ENCODE peak calls at places on chromosomes 7 and 10, in four cellular contexts. J, O, H and C are unnamed samples.

GRCh38 chr10:1739751-1740150 is 2.4 kb upstream of the ADARB2 start:
- DNase-seq in O (no peak), H (peak; percentile 68), J (no peak), C (no peak)

GRCh38 chr7:131544449-131545425 is 11.7 kb downstream of the PODXL start:
- DNase-seq in O (no peak), H (no peak), J (no peak), C (peak; percentile 29)

GRCh38 chr7:129376778-129377700 is 57.2 kb upstream of the STRIP2 start:
- DNase-seq in J (no peak), O (no peak), H (no peak), C (no peak)

GRCh38 chr7:86908948-86909347 is 150.5 kb downstream of the ELAPOR2 start:
- DNase-seq in H (peak; percentile 14), J (no peak), O (no peak), C (peak; percentile 11)

GRCh38 chr7:82700739-82701138 is 257.2 kb upstream of the CACNA2D1 start:
- DNase-seq in H (no peak), J (no peak), O (no peak), C (no peak)

GRCh38 chr7:113824117-113824823 is 94.5 kb downstream of the PPP1R3A start:
- DNase-seq in J (no peak), O (no peak), H (no peak), C (no peak)

GRCh38 chr10:28217848-28218247 is 85.0 kb downstream of the MPP7 start:
- DNase-seq in O (no peak), H (no peak), J (no peak), C (no peak)

GRCh38 chr10:112562803-112563663 is 116.0 kb downstream of the VTI1A start:
- DNase-seq in J (no peak), H (peak; percentile 31), O (no peak), C (no peak)

GRCh38 chr10:72784551-72785421 is 92.8 kb downstream of the MCU start:
- DNase-seq in O (no peak), H (peak; percentile 77), J (peak; percentile 32), C (no peak)

GRCh38 chr7:32941181-32941995 is 15.9 kb upstream of the FKBP9 start:
- DNase-seq in J (no peak), O (no peak), H (peak; percentile 24), C (no peak)

GRCh38 chr7:40845959-40846358 is 711.2 kb downstream of the SUGCT start:
- DNase-seq in H (no peak), J (no peak), O (no peak), C (no peak)

GRCh38 chr10:133349577-133350011 is 2.4 kb downstream of the PRAP1 start:
- DNase-seq in H (no peak), O (no peak), J (no peak), C (no peak)

GRCh38 chr10:78707745-78708144 is 361.0 kb upstream of the ZMIZ1 start:
- DNase-seq in O (no peak), H (no peak), J (no peak), C (no peak)

GRCh38 chr10:71268751-71269150 is 50.3 kb upstream of the SLC29A3 start:
- DNase-seq in J (no peak), H (no peak), O (no peak), C (no peak)
- H3K27ac ChIP-seq in J (no peak overlapping the region), H (no peak overlapping the region), O (no peak overlapping the region), C (no peak overlapping the region)

GRCh38 chr10:43482319-43483078 is 45.6 kb downstream of the ZNF487 start:
- DNase-seq in O (no peak), J (no peak), H (no peak), C (no peak)
- H3K4me3 ChIP-seq in O (no peak overlapping the region), J (no peak overlapping the region), H (no peak overlapping the region), C (no peak overlapping the region)

GRCh38 chr10:70131560-70131937 is 1.1 kb downstream of the AIFM2 start:
- DNase-seq in O (no peak), H (no peak), J (no peak), C (no peak)
- H3K27ac ChIP-seq in O (peak overlapping the region; percentile 92), H (no peak overlapping the region), J (peak overlapping the region; percentile 84), C (no peak overlapping the region)

GRCh38 chr7:151381083-151381332 is 28.8 kb downstream of the WDR86 start:
- DNase-seq in H (no peak), J (no peak), O (no peak), C (no peak)
- H3K4me3 ChIP-seq in H (peak overlapping the region; percentile 47), J (no peak overlapping the region), O (no peak overlapping the region), C (no peak overlapping the region)

DNA sequence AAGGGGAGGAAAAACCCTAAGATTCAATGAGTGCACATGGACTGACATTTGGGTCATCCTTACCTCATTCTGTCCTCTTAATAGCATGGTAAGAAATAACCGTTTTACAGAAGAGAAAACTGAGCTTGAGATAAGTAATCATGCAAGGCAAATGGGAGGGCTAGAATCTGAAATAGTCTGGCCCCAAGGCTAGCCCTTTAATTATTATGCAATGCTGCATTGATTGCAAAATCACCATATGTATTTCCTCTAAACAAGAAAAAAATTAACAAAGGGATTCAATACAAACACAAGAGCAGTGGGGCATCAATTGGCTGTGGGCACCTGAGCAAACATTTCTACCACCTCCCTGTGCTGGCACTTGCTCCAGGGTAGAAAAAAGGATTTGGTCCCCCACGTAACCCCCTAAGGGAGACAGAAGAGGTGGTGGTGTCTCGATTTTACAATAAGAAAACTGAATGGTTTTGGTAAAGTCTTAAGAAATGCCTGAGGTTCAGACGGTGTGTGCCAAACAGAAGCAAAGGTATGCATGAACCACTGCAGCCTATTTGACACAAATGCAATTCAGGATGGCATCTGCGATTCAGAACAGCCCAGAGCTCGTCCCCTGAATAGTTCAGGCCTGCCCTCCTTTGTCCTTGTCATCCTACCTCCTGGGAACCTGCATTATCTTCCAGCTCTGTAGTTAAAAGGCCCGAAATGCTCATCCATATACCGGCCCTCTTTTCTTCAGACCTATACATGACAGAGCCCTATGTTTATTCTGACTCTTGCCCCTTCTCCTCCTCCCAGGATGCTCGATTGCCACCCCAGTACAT is 23.6 kb downstream of the PIP4K2A start:
- DNase-seq in H (peak; percentile 43), O (no peak), J (no peak), C (no peak)
- H3K27ac ChIP-seq in H (peak overlapping the region; percentile 30), O (no peak overlapping the region), J (no peak overlapping the region), C (no peak overlapping the region)

GRCh38 chr7:29147821-29148220 is 1.5 kb upstream of the CPVL start:
- DNase-seq in O (no peak), J (no peak), H (no peak), C (no peak)

GRCh38 chr7:29146888-29147609 is 712 bp upstream of the CPVL start:
- DNase-seq in H (peak; percentile 45), J (no peak), O (no peak), C (no peak)

GRCh38 chr7:29143698-29144203 is 2.6 kb downstream of the CPVL start:
- DNase-seq in J (no peak), H (no peak), O (no peak), C (no peak)

GRCh38 chr7:29146082-29146706 is at the start of gene CPVL:
- DNase-seq in O (no peak), H (peak; percentile 64), J (peak; percentile 51), C (peak; percentile 87)

DNA sequence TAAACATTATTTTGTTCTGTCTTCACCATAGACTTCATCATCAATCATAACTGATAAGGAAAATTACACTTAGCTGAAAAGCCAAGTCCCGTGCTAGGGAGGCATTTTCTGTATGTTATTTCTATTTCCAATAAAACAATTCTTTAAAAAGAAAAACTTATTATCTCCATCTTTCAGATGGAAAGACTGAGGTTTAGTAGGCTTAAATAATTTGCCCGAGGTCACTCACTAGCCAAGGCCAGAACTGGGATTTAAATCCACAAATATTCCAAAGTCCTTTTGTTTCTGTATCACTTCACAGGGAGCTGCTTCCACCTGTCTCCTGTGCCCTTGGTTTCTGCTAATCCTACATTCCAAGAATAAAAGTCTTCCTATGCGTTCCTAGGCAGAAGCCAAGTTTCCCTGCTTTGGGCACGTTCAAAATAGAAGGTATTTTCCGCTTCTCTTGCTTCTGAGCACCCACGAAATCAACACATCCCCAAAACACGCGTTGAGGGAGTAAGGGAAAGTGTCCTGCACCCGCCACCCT is 720 bp downstream of the CPVL start:
- DNase-seq in O (no peak), H (peak; percentile 36), J (no peak), C (no peak)
- H3K4me3 ChIP-seq in O (no peak overlapping the region), H (peak overlapping the region; percentile 72), J (no peak overlapping the region), C (peak overlapping the region; percentile 96)

DNA sequence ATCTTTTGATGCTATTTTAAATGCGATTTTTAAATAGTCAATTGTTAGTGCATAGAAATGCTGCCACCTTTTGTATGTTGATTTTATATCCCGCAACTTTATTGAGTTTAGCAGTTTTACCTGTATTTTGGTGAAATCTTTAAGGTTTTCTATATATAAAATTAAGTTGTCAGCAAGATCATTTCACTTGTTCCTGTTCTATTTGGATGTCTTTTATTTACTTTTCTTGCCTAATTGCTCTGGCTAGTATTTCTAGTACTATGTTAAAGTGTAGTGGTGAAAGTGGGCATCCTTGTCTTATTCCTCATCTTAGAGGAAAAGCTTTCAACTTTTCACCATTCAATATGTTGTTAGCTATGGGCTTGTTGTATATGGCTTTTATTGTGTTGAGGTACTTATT is 813.3 kb upstream of the CELF2 start:
- DNase-seq in O (no peak), H (no peak), J (no peak), C (no peak)
- H3K27ac ChIP-seq in O (no peak overlapping the region), H (no peak overlapping the region), J (no peak overlapping the region), C (no peak overlapping the region)

GRCh38 chr10:132066186-132066585 is 440 bp downstream of the JAKMIP3 start:
- DNase-seq in J (no peak), H (no peak), O (peak; percentile 28), C (no peak)
- H3K4me3 ChIP-seq in J (no peak overlapping the region), H (peak overlapping the region; percentile 28), O (peak overlapping the region; percentile 51), C (no peak overlapping the region)

DNA sequence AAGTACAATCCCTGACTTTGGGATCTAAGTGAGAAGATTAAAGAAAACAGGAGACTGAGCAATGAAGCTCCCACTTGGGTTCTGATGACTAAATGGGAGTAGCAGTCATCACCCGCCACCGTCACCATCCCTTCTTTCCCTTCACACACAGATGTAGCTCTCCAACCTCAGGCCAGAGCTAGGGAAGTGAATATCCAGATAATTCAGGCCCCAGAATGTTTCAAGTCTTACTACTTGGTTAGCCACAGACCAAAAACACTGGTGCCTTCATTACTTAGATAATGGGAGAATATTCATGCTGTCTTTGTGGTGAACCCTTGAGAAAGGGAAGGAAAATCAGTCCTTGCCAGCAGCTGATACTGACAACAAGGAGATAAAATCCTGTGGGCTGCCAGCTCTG is 100.7 kb downstream of the OSBPL3 start:
- DNase-seq in H (no peak), J (no peak), O (no peak), C (no peak)
- H3K27ac ChIP-seq in H (no peak overlapping the region), J (no peak overlapping the region), O (no peak overlapping the region), C (no peak overlapping the region)